ENCODE peak calls at places on chromosomes 1 and 21, in six cellular contexts. Q, X, K, A, T and L are unnamed samples.

GRCh38 chr1:159084152-159084551 is 7.6 kb upstream of the AIM2 start:
- DNase-seq in Q (no peak), X (no peak), K (no peak), A (no peak), T (no peak), L (no peak)

GRCh38 chr1:167428418-167428817 is 89.9 kb downstream of the CD247 start:
- DNase-seq in Q (peak), X (no peak), K (no peak), A (no peak), T (no peak), L (no peak)

GRCh38 chr21:33286600-33287456 is 20.7 kb downstream of the IL10RB start:
- DNase-seq in Q (no peak), X (no peak), K (no peak), A (no peak), T (no peak), L (no peak)

GRCh38 chr21:45930792-45931191 is 50.8 kb upstream of the COL6A1 start:
- DNase-seq in Q (no peak), X (no peak), K (no peak), A (no peak), T (no peak), L (no peak)

GRCh38 chr1:164443836-164444235 is 115.1 kb upstream of the PBX1 start:
- DNase-seq in Q (peak), X (no peak), K (no peak), A (no peak), T (no peak), L (no peak)

GRCh38 chr1:100277866-100278265 is 11.8 kb downstream of the RTCA start:
- DNase-seq in Q (no peak), X (no peak), K (no peak), A (no peak), T (no peak), L (peak)

GRCh38 chr1:112337028-112337531 is 58.9 kb upstream of the CTTNBP2NL start:
- DNase-seq in Q (peak), X (peak), K (peak), A (no peak), T (no peak), L (no peak)

GRCh38 chr1:183736391-183736790 is 68.5 kb upstream of the RGL1 start:
- DNase-seq in Q (no peak), X (no peak), K (no peak), A (no peak), T (no peak), L (no peak)

GRCh38 chr1:100523038-100523649 is 14.8 kb upstream of the GPR88 start:
- DNase-seq in Q (no peak), X (no peak), K (no peak), A (no peak), T (no peak), L (no peak)

GRCh38 chr1:107593436-107594209 is 371.4 kb downstream of the VAV3 start:
- DNase-seq in Q (no peak), X (no peak), K (no peak), A (no peak), T (no peak), L (no peak)

GRCh38 chr1:219621047-219621786 is 8.3 kb upstream of the ZC3H11B start:
- DNase-seq in Q (no peak), X (no peak), K (no peak), A (no peak), T (no peak), L (no peak)

GRCh38 chr1:205715628-205716027 is 34.4 kb downstream of the NUCKS1 start:
- DNase-seq in Q (no peak), X (no peak), K (no peak), A (no peak), T (no peak), L (no peak)

GRCh38 chr21:42002421-42002958 is 7.7 kb downstream of the ZBTB21 start:
- DNase-seq in Q (no peak), X (peak), K (no peak), A (no peak), T (peak), L (no peak)

GRCh38 chr1:97571760-97572159 is 349.1 kb downstream of the DPYD start:
- DNase-seq in Q (no peak), X (no peak), K (no peak), A (no peak), T (no peak), L (no peak)

GRCh38 chr1:219813344-219813743 is 115.0 kb downstream of the SLC30A10 start:
- DNase-seq in Q (no peak), X (no peak), K (no peak), A (no peak), T (no peak), L (no peak)